ENCODE peak calls at places on chromosome 15, in five cellular contexts. W, N, P, R and H are unnamed samples.

GRCh38 chr15:83848315-83849050 is 194.6 kb downstream of the ADAMTSL3 start:
- DNase-seq in W (peak; percentile 86), N (no peak), P (no peak), R (no peak), H (peak; percentile 90)

GRCh38 chr15:38868326-38869114 is 303.9 kb upstream of the RASGRP1 start:
- DNase-seq in W (peak; percentile 73), N (no peak), P (peak; percentile 72), R (no peak), H (no peak)

GRCh38 chr15:100665570-100665969 is 63.2 kb downstream of the ASB7 start:
- DNase-seq in W (no peak), N (no peak), P (no peak), R (no peak), H (no peak)

GRCh38 chr15:64934023-64934422 is 22.3 kb downstream of the ANKDD1A start:
- DNase-seq in W (no peak), N (no peak), P (no peak), R (no peak), H (no peak)

GRCh38 chr15:83248151-83248851 is 36.2 kb downstream of the BNC1 start:
- DNase-seq in W (peak; percentile 26), N (peak; percentile 65), P (peak; percentile 34), R (no peak), H (peak; percentile 59)

GRCh38 chr15:100060276-100060926 is 281.4 kb downstream of the ADAMTS17 start:
- DNase-seq in W (peak; percentile 13), N (no peak), P (peak; percentile 50), R (no peak), H (no peak)

GRCh38 chr15:94059188-94059587 is 172.2 kb upstream of the MCTP2 start:
- DNase-seq in W (no peak), N (no peak), P (no peak), R (no peak), H (no peak)

GRCh38 chr15:78065284-78065872 is 12.1 kb downstream of the TBC1D2B start:
- DNase-seq in W (peak; percentile 94), N (no peak), P (peak; percentile 74), R (no peak), H (peak; percentile 85)

GRCh38 chr15:43412096-43412495 is 41.2 kb downstream of the TUBGCP4 start:
- DNase-seq in W (no peak), N (no peak), P (no peak), R (no peak), H (no peak)

GRCh38 chr15:83205725-83206324 is 1.8 kb downstream of the HDGFL3 start:
- DNase-seq in W (no peak), N (peak; percentile 8), P (no peak), R (no peak), H (no peak)

GRCh38 chr15:83164409-83165404 is 42.9 kb downstream of the HDGFL3 start:
- DNase-seq in W (peak; percentile 24), N (no peak), P (no peak), R (no peak), H (no peak)

GRCh38 chr15:67446449-67446848 is 74.5 kb upstream of the C15orf61 start:
- DNase-seq in W (no peak), N (no peak), P (no peak), R (no peak), H (no peak)

GRCh38 chr15:87631093-87631492 is 625.4 kb downstream of the NTRK3 start:
- DNase-seq in W (no peak), N (no peak), P (no peak), R (no peak), H (no peak)

GRCh38 chr15:70955151-70955550 is 62.5 kb downstream of the LRRC49 start:
- DNase-seq in W (no peak), N (no peak), P (no peak), R (no peak), H (no peak)

GRCh38 chr15:68379058-68379758 is 52.8 kb downstream of the ITGA11 start:
- DNase-seq in W (no peak), N (peak; percentile 9), P (no peak), R (no peak), H (no peak)

GRCh38 chr15:65032823-65033537 is 3.5 kb upstream of the MTFMT start:
- DNase-seq in W (no peak), N (peak; percentile 85), P (peak; percentile 70), R (no peak), H (no peak)

GRCh38 chr15:99303881-99304280 is 52.6 kb downstream of the LRRC28 start:
- DNase-seq in W (no peak), N (no peak), P (no peak), R (no peak), H (no peak)

GRCh38 chr15:61404567-61404966 is 175.5 kb upstream of the RORA start:
- DNase-seq in W (no peak), N (no peak), P (no peak), R (no peak), H (no peak)

GRCh38 chr15:74202461-74203401 is at the start of gene STRA6:
- DNase-seq in W (no peak), N (no peak), P (peak; percentile 86), R (no peak), H (no peak)
- H3K4me3 ChIP-seq in W (no peak within 1 kb of the TSS), N (no peak within 1 kb of the TSS), P (peak within 1 kb of the TSS; percentile 73), R (no peak within 1 kb of the TSS), H (peak within 1 kb of the TSS; percentile 36)

DNA sequence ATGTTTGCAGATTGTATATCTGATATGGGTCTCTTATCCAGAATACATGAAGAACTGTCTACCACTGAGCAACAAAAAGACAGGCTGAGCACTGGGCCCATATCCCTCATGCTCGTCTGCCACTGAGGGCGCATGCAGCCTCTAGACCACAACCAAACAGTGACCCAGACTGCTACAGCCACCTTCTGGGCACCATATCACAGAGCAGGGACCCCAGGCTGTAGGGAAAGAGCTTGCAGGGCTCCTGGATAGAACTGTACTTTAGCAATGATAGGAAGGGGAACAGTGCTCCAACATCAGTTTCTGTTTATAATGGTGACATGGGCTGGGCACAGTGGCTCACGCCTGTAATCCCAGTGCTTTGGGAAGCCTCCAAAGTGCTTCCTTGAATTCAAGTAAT is 40.2 kb upstream of the TMEM87A start:
- DNase-seq in W (no peak), N (peak; percentile 8), P (no peak), R (no peak), H (no peak)
- TF ChIP-seq CTCF in W (no peak), N (no peak), P (no peak), R (no peak), H (no peak)

DNA sequence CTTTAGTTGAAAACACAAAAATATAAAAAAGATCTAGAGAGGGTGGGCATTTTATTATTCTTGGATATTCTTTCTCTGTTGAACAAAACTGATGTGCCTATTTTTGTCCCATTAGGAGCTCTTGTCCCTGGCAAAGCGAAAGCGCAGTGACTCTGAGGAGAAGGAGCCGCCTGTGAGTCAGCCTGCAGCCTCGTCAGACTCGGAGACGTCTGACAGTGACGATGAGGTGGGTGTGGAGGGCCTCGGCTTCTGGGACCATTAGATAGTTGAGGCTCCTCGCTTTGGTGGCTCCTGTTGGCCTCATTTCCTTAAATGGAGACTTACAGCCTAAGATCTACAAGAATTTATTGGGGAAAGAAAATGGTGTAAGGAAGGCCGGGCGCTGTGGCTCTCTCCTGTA is 21.3 kb downstream of the RTF1 start:
- DNase-seq in W (no peak), N (no peak), P (no peak), R (no peak), H (no peak)
- H3K4me3 ChIP-seq in W (no peak overlapping the region), N (no peak overlapping the region), P (no peak overlapping the region), R (no peak overlapping the region), H (no peak overlapping the region)

DNA sequence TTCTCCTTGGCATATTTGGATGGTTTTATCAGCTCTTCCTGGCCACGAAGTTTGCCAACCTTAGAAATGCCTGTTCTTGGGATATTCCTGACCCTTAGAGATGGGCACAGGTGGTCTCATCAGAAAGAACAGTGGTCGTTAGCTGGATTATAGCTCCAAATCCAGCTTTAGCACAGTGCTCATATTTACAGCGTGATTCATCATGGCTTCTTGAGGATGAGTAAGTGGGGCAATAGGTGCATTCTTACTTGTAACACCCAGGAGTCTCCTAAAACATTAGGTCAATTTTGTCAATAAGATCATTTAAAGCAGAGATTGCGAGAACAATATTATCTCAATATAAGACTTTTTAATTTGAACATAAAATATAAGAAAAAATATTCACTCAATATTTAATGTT is 191.9 kb downstream of the GABRB3 start:
- DNase-seq in W (no peak), N (no peak), P (no peak), R (no peak), H (no peak)
- TF ChIP-seq CTCF in W (no peak), N (no peak), P (no peak), R (no peak), H (no peak)

DNA sequence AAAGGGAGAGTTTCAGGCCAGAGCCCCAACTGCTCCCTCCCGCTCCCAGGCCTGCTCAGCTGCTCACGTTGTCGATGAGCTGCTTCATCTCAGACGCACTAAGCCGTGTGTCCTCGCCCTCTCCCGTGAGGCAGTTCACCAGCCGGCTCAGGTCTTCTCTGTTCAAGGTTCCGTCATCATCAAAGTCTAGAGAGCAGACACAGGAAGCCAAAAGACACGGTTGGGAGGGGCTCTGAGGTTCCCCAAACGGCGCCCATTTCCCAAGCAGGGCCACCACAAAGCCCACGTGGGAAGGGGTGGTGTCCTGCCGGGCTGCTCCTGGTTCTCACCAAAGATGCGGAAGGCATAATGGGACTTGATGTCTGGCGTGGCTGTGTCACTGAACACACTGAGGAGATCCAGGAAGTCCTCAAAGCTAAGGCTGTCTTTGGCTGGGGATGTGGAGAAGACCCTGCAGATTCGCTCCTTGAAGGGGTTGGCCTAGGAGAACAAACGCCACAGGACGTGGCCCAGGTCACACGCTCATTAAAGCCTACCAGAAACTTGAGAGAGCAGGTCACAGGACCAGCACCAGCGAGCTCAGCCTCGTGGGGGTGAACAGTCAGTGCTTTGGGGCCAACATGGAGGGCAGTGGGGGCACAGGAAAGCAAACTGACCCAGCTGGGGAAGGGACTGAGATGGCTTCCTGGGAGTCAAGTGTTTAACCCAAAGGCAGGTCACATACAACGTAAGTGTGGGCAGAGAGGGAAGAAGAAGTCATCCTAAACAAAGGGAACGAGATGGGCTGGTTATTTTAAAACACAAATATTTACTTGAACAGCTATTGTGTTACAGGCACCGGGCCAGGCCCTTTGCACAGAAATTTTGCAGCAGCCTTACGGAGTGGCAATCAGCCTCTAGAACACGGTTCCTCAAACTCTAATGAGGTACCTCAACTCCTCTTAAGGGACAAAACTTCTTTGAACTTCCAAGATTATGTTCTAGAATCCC is 2.4 kb downstream of the CIB1 start:
- DNase-seq in W (no peak), N (peak; percentile 83), P (no peak), R (no peak), H (no peak)
- H3K4me3 ChIP-seq in W (no peak overlapping the region), N (peak overlapping the region; percentile 79), P (peak overlapping the region; percentile 86), R (no peak overlapping the region), H (no peak overlapping the region)

DNA sequence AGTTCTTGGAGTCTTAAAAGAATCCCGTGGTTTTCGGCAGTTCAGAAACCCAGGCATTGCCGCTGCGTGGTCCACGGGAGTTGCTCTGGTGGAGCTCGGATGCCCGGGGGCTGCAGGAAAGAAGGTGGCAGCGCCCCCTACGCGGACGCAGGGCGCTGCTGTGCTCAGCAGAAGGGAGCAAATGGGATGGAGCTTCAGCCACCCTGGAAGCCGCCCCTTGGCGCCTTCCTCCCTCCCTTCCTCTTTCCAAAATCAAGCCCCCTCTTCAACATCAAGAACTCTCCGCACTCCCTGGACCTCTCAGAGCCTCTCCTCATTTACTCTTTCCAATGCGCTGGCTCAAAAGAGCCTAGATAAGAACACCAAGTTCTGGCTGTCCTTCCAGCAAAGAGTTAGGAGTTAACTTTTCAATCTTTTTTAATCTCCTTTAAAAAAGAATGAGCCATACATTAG is 880 bp upstream of the CHRNA7 start:
- DNase-seq in W (no peak), N (no peak), P (no peak), R (peak; percentile 58), H (no peak)
- TF ChIP-seq CTCF in W (peak; percentile 18), N (no peak), P (no peak), R (no peak), H (peak; percentile 23)

GRCh38 chr15:40927497-40928346 is 1.4 kb upstream of the DLL4 start:
- DNase-seq in W (no peak), N (no peak), P (no peak), R (peak; percentile 85), H (no peak)
- H3K4me3 ChIP-seq in W (peak overlapping the region; percentile 22), N (peak overlapping the region; percentile 42), P (peak overlapping the region; percentile 77), R (peak overlapping the region; percentile 70), H (peak overlapping the region; percentile 52)